ENCODE peak calls at places on chromosomes 5 and 9, in ten cellular contexts. O is AG04449; X is NCI-H1092; M is stimulated activated CD4-positive, alpha-beta T cell treated with anti-CD3 and anti-CD28 coated beads, Interleukin-15, amount 100 ng/mL, for 48 hours; J is EH; G is cardiac fibroblast; P is bronchial epithelial cell; L is fibroblast of lung; E is GM12878; B is activated CD8-positive, alpha-beta memory T cell treated with anti-CD3 and anti-CD28 coated beads, Interleukin-2, amount 10 ng/mL, durations not matched to agents 7 days and 5 days. I is an unnamed sample.

GRCh38 chr9:93815135-93815534 is 140.0 kb downstream of the BARX1 start:
- DNase-seq in X (no peak), B (no peak), G (no peak), M (no peak), L (no peak), O (no peak), E (no peak), J (no peak), P (no peak), I (no peak)

GRCh38 chr9:100700689-100701318 is 122.9 kb downstream of the CAVIN4 start:
- DNase-seq in G (peak), B (no peak), M (no peak), O (no peak), P (peak), L (no peak), X (peak), J (peak), E (no peak), I (peak)

GRCh38 chr9:97910273-97910844 is 11.9 kb downstream of the TRMO start:
- DNase-seq in O (no peak), M (no peak), X (no peak), J (no peak), G (no peak), L (no peak), P (peak), E (no peak), B (no peak), I (no peak)

GRCh38 chr5:108380531-108381021 is 1.3 kb downstream of the FBXL17 start:
- DNase-seq in M (no peak), L (peak), G (peak), P (no peak), E (peak), J (peak), X (no peak), B (peak), O (no peak), I (peak)

GRCh38 chr9:112176410-112177010 is 1.4 kb upstream of the SUSD1 start:
- DNase-seq in B (peak), O (no peak), M (no peak), E (no peak), G (no peak), L (peak), J (no peak), P (no peak), X (no peak), I (no peak)

GRCh38 chr9:27888661-27889295 is 315.5 kb upstream of the C9orf72 start:
- DNase-seq in E (peak), O (no peak), L (no peak), M (peak), X (no peak), J (peak), P (peak), B (peak), G (no peak), I (no peak)

GRCh38 chr9:93813221-93813620 is 141.9 kb downstream of the BARX1 start:
- DNase-seq in P (no peak), J (no peak), G (no peak), M (no peak), L (no peak), X (no peak), E (no peak), O (no peak), B (peak), I (no peak)

GRCh38 chr5:131974956-131975726 is 29.7 kb upstream of the MEIKIN start:
- DNase-seq in O (no peak), E (no peak), X (no peak), M (no peak), P (no peak), L (no peak), B (peak), J (no peak), G (no peak), I (no peak)

GRCh38 chr5:96794757-96795156 is 13.0 kb downstream of the ERAP1 start:
- DNase-seq in M (peak), G (no peak), X (no peak), J (no peak), P (no peak), O (no peak), B (peak), E (no peak), L (no peak), I (no peak)

GRCh38 chr9:109110326-109111014 is 9.3 kb downstream of the TMEM245 start:
- DNase-seq in P (peak), G (peak), B (no peak), X (no peak), L (peak), O (no peak), E (no peak), J (peak), M (no peak), I (no peak)

I was measured in MG63.